ENCODE peak calls at places on chromosomes 7 and 10, in five cellular contexts. L is mucosa of descending colon, H is stomach, Q is adrenal gland, A is OCI-LY7. N is an unnamed sample. For H3K36me3, the result is how much of the 10 kb centered on the place peaks cover.

GRCh38 chr7:485188-486081 is 34.2 kb downstream of the PDGFA start:
- DNase-seq in L (peak), H (peak), Q (no peak), A (no peak), N (no peak)

GRCh38 chr10:95475003-95475383 is 86.2 kb downstream of the SORBS1 start:
- DNase-seq in L (no peak), H (no peak), Q (no peak), A (no peak), N (no peak)

GRCh38 chr7:155749578-155749977 is 62.7 kb downstream of the SHH start:
- DNase-seq in L (no peak), H (no peak), Q (no peak), A (no peak), N (no peak)

GRCh38 chr10:48940372-48940771 is 732 bp upstream of the LRRC18 start:
- DNase-seq in L (no peak), H (no peak), Q (no peak), A (no peak), N (no peak)

GRCh38 chr7:47751068-47751467 is 169.2 kb upstream of the TNS3 start:
- DNase-seq in L (no peak), H (no peak), Q (no peak), A (no peak), N (no peak)

GRCh38 chr7:16528520-16528919 is 1.9 kb downstream of the LRRC72 start:
- DNase-seq in L (no peak), H (no peak), Q (no peak), A (no peak), N (no peak)

GRCh38 chr10:77794256-77795142 is 132.1 kb downstream of the DLG5 start:
- DNase-seq in L (no peak), H (no peak), Q (no peak), A (no peak), N (no peak)

GRCh38 chr7:22853674-22854157 is 31.1 kb upstream of the TOMM7 start:
- DNase-seq in L (no peak), H (peak), Q (peak), A (peak), N (no peak)

GRCh38 chr7:42262907-42263466 is 26.0 kb upstream of the GLI3 start:
- DNase-seq in L (no peak), H (no peak), Q (no peak), A (no peak), N (no peak)

GRCh38 chr10:26378763-26379361 is 59.3 kb upstream of the APBB1IP start:
- DNase-seq in L (no peak), H (no peak), Q (peak), A (no peak), N (no peak)

GRCh38 chr10:75019360-75019759 is 92.1 kb upstream of the SAMD8 start:
- DNase-seq in L (no peak), H (no peak), Q (no peak), A (peak), N (peak)

GRCh38 chr10:118107541-118107940 is 60.8 kb upstream of the RAB11FIP2 start:
- DNase-seq in L (no peak), H (no peak), Q (no peak), A (no peak), N (no peak)

GRCh38 chr7:85426487-85426960 is 239.7 kb upstream of the SEMA3D start:
- DNase-seq in L (no peak), H (no peak), Q (no peak), A (no peak), N (no peak)

GRCh38 chr7:140231779-140232491 is 55.2 kb upstream of the KDM7A start:
- DNase-seq in L (peak), H (peak), Q (no peak), A (no peak), N (no peak)

GRCh38 chr10:21497177-21497807 is 28.2 kb downstream of the SKIDA1 start:
- DNase-seq in L (peak), H (peak), Q (peak), A (peak), N (peak)

GRCh38 chr10:28331821-28332220 is 29.0 kb upstream of the MPP7 start:
- DNase-seq in L (no peak), H (no peak), Q (no peak), A (peak), N (peak)

GRCh38 chr7:55018361-55019328 is at the start of gene EGFR:
- DNase-seq in L (peak), H (peak), Q (peak), A (no peak), N (peak)

GRCh38 chr7:34739651-34740300 is 81.8 kb downstream of the NPSR1 start:
- DNase-seq in L (no peak), H (no peak), Q (no peak), A (no peak), N (no peak)

GRCh38 chr7:105353752-105354328 is 34.9 kb downstream of the SRPK2 start:
- DNase-seq in L (peak), H (peak), Q (peak), A (peak), N (no peak)

GRCh38 chr10:98224509-98224908 is 43.5 kb downstream of the LOXL4 start:
- DNase-seq in L (no peak), H (no peak), Q (no peak), A (no peak), N (no peak)

GRCh38 chr7:921581-922333 is 32.7 kb downstream of the ADAP1 start:
- DNase-seq in L (peak), H (peak), Q (peak), A (no peak), N (peak)

GRCh38 chr7:22184549-22185199 is 172.3 kb downstream of the RAPGEF5 start:
- DNase-seq in L (no peak), H (no peak), Q (no peak), A (no peak), N (no peak)

GRCh38 chr7:12244129-12244528 is 33.0 kb downstream of the TMEM106B start:
- DNase-seq in L (no peak), H (peak), Q (peak), A (no peak), N (no peak)

GRCh38 chr7:123555484-123555883 is 2.1 kb downstream of the NDUFA5 start:
- DNase-seq in L (no peak), H (no peak), Q (no peak), A (no peak), N (no peak)

GRCh38 chr10:71187197-71187596 is 25.2 kb upstream of the UNC5B start:
- DNase-seq in L (no peak), H (no peak), Q (peak), A (no peak), N (no peak)

GRCh38 chr7:102277901-102278300 is 8.8 kb upstream of the SH2B2 start:
- DNase-seq in L (no peak), H (no peak), Q (no peak), A (no peak), N (no peak)

GRCh38 chr10:128859738-128860386 is 607.2 kb upstream of the MGMT start:
- DNase-seq in L (no peak), H (peak), Q (no peak), A (peak), N (no peak)

GRCh38 chr10:5528989-5529701 is 4.4 kb downstream of the CALML3 start:
- DNase-seq in L (no peak), H (peak), Q (no peak), A (no peak), N (no peak)

GRCh38 chr7:116353614-116354013 is 143.3 kb downstream of the TES start:
- DNase-seq in L (no peak), H (peak), Q (no peak), A (no peak), N (no peak)

GRCh38 chr7:111495173-111495572 is 67.1 kb downstream of the IMMP2L start:
- DNase-seq in L (no peak), H (no peak), Q (no peak), A (no peak), N (no peak)

GRCh38 chr7:39430441-39430840 is 135.8 kb upstream of the YAE1 start:
- DNase-seq in L (no peak), H (no peak), Q (no peak), A (no peak), N (no peak)

GRCh38 chr10:92593553-92594046 is 670 bp downstream of the KIF11 start:
- DNase-seq in L (no peak), H (no peak), Q (no peak), A (peak), N (no peak)

GRCh38 chr7:122038904-122039303 is 105.1 kb downstream of the AASS start:
- DNase-seq in L (no peak), H (no peak), Q (no peak), A (no peak), N (no peak)

GRCh38 chr7:47819054-47819920 is 129.0 kb downstream of the PKD1L1 start:
- DNase-seq in L (no peak), H (peak), Q (peak), A (peak), N (peak)

GRCh38 chr10:77566228-77566627 is 71.4 kb downstream of the KCNMA1 start:
- DNase-seq in L (no peak), H (no peak), Q (no peak), A (no peak), N (no peak)

GRCh38 chr7:73974101-73974947 is 53.6 kb upstream of the ELN start:
- DNase-seq in L (no peak), H (no peak), Q (no peak), A (no peak), N (no peak)

GRCh38 chr10:33982995-33983394 is 648.5 kb upstream of the NRP1 start:
- DNase-seq in L (no peak), H (no peak), Q (no peak), A (no peak), N (peak)

GRCh38 chr7:155223503-155223902 is 74.2 kb upstream of the INSIG1 start:
- DNase-seq in L (no peak), H (no peak), Q (no peak), A (no peak), N (no peak)

GRCh38 chr10:71629131-71629530 is 90.4 kb downstream of the C10orf105 start:
- DNase-seq in L (no peak), H (no peak), Q (no peak), A (no peak), N (no peak)

GRCh38 chr10:80205478-80206276 is at the start of gene ANXA11:
- DNase-seq in L (peak), H (peak), Q (peak), A (peak), N (peak)

GRCh38 chr10:80206277-80206655 is 929 bp upstream of the ANXA11 start:
- DNase-seq in L (no peak), H (no peak), Q (no peak), A (no peak), N (no peak)

GRCh38 chr10:80210259-80210658 is 4.9 kb upstream of the ANXA11 start:
- DNase-seq in L (no peak), H (no peak), Q (no peak), A (no peak), N (no peak)

GRCh38 chr10:80204801-80205477 is 398 bp downstream of the ANXA11 start:
- DNase-seq in L (no peak), H (peak), Q (no peak), A (peak), N (no peak)

DNA sequence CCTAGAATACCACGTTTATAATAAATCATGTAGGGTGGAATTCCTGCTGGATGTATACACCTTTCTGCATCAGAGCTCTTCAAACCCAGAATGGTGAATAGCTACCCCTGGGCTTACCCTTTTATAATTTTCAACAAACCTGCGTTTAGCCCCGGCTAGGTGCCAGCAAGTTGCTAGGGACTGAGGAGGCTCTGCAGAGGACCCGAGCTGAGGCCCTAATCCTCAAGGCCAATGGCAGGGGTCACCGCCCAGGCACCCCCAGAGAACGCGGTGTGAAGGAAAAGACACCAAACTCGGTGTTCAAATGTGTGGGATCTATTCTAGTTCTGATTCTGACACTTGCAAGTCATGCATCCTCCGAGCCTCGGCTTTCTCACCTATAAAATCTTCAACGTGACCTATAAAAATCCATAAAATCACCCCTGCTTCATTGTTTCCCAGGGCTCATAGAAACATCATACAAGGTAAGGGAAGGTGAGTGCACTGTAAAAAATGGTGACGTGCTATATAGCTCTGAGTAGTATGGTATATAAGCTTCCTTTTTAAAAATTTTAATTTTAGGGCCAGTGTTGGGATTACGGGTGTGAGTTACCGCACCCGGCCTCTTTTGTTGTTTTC is 2.5 kb upstream of the ANXA11 start:
- DNase-seq in L (no peak), H (no peak), Q (no peak), A (no peak), N (no peak)
- H3K4me3 ChIP-seq in L (no peak), H (peak), Q (no peak), A (no peak), N (peak)

DNA sequence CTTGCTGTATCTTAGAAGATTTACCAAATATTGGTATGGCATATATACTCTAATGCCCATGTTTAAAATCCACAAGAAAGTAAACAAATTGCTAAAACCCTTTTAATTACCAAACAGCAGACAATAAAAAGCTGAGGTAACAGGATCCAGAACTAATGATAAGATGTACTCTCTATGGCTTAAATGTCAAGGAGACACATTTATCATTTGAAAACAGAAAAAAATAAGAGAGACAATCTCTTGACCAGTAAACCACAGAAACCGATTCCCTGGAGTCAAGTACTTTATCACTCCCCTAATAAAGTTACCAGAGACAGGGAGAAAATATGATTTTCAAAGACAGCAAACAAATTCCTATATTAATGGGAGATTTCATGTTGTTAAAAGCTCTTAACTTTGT is 44.4 kb downstream of the TSPAN12 start:
- DNase-seq in L (no peak), H (no peak), Q (no peak), A (no peak), N (no peak)
- H3K36me3 ChIP-seq in L (under half), H (under half), Q (under half), A (under half), N (under half)

GRCh38 chr10:107913317-107914294 is 749.1 kb upstream of the SORCS1 start:
- DNase-seq in L (no peak), H (no peak), Q (no peak), A (no peak), N (no peak)
- H3K4me3 ChIP-seq in L (no peak), H (no peak), Q (no peak), A (no peak), N (no peak)

GRCh38 chr7:6402741-6403140 is 45.0 kb downstream of the DAGLB start:
- DNase-seq in L (no peak), H (no peak), Q (no peak), A (no peak), N (no peak)
- H3K36me3 ChIP-seq in L (under half), H (half or more), Q (half or more), A (half or more), N (half or more)

N was measured in SJSA1.